ENCODE peak calls at places on chromosomes 11 and 22, in eight cellular contexts. B, X, Z, C, V, G, L and Y are unnamed samples. For H3K4me1 and H3K9me3, the result is how much of the 10 kb centered on the place peaks cover.

GRCh38 chr11:50164050-50164449 is 131.4 kb downstream of the OR4C45 start:
- DNase-seq in V (no peak), X (no peak), Z (no peak), G (no peak), C (no peak), L (no peak), B (peak), Y (no peak)

GRCh38 chr22:40407021-40407761 is 36.8 kb downstream of the SGSM3 start:
- DNase-seq in B (no peak), Z (peak), X (no peak), V (no peak), G (no peak), C (no peak), L (no peak), Y (no peak)

GRCh38 chr11:130916910-130917309 is 631 bp upstream of the SNX19 start:
- DNase-seq in B (no peak), C (no peak), L (no peak), V (no peak), G (no peak), Z (no peak), X (no peak), Y (no peak)

GRCh38 chr11:2929511-2929879 is 275 bp upstream of the PHLDA2 start:
- DNase-seq in C (peak), X (peak), L (no peak), G (peak), Z (peak), V (peak), B (peak), Y (no peak)

GRCh38 chr11:16015736-16016135 is 340.6 kb downstream of the SOX6 start:
- DNase-seq in L (no peak), V (no peak), B (no peak), C (no peak), G (no peak), Z (no peak), X (no peak), Y (no peak)

GRCh38 chr22:29476116-29476515 is 3.9 kb upstream of the NEFH start:
- DNase-seq in V (no peak), G (no peak), B (no peak), Z (no peak), X (no peak), C (no peak), L (no peak), Y (no peak)

GRCh38 chr11:121589946-121590537 is 137.3 kb upstream of the SORL1-AS1 start:
- DNase-seq in V (no peak), X (no peak), G (no peak), Z (no peak), L (no peak), B (no peak), C (no peak), Y (no peak)

GRCh38 chr11:111676878-111677585 is 74.8 kb downstream of the SIK2 start:
- DNase-seq in X (no peak), G (peak), C (no peak), L (no peak), Z (no peak), V (no peak), B (no peak), Y (no peak)

GRCh38 chr11:47589504-47590025 is 3.1 kb downstream of the FAM180B start:
- DNase-seq in B (peak), X (no peak), C (no peak), Z (no peak), L (no peak), V (peak), G (no peak), Y (no peak)

GRCh38 chr11:19954899-19955298 is 205.4 kb downstream of the DBX1 start:
- DNase-seq in G (no peak), B (no peak), Z (no peak), L (no peak), V (no peak), X (no peak), C (no peak), Y (no peak)

GRCh38 chr11:29006668-29007067 is 898.5 kb downstream of the METTL15 start:
- DNase-seq in V (no peak), X (no peak), C (no peak), G (no peak), B (no peak), Z (no peak), L (no peak), Y (no peak)

GRCh38 chr11:76653674-76654309 is 16.8 kb downstream of the LRRC32 start:
- DNase-seq in L (no peak), V (peak), X (no peak), B (peak), Z (no peak), C (no peak), G (no peak), Y (peak)

GRCh38 chr22:30453731-30454510 is 17.9 kb downstream of the SEC14L3 start:
- DNase-seq in L (no peak), V (no peak), X (no peak), Z (peak), G (no peak), C (no peak), B (no peak), Y (no peak)

GRCh38 chr11:75389276-75389605 is 10.1 kb upstream of the RPS3 start:
- DNase-seq in Z (no peak), X (no peak), L (no peak), G (no peak), C (no peak), B (no peak), V (peak), Y (no peak)

GRCh38 chr22:47540011-47540410 is 777.6 kb downstream of the TBC1D22A start:
- DNase-seq in C (no peak), X (no peak), V (no peak), Z (no peak), G (no peak), L (no peak), B (no peak), Y (no peak)

GRCh38 chr22:27537481-27537891 is 264.1 kb downstream of the MN1 start:
- DNase-seq in V (peak), X (no peak), Z (no peak), L (no peak), C (no peak), B (peak), G (no peak), Y (no peak)

GRCh38 chr11:134372961-134373360 is 39.1 kb downstream of the B3GAT1 start:
- DNase-seq in L (no peak), C (no peak), B (peak), X (no peak), V (peak), Z (no peak), G (no peak), Y (no peak)

GRCh38 chr11:113698515-113698914 is 7.6 kb downstream of the TMPRSS5 start:
- DNase-seq in B (no peak), C (no peak), L (no peak), X (no peak), G (no peak), Z (no peak), V (no peak), Y (no peak)

GRCh38 chr22:40175571-40176105 is 2.1 kb upstream of the TNRC6B start:
- DNase-seq in V (no peak), B (no peak), Z (no peak), G (no peak), L (no peak), C (no peak), X (no peak), Y (no peak)

GRCh38 chr22:36300396-36301212 is 47.7 kb downstream of the APOL1 start:
- DNase-seq in G (no peak), L (no peak), V (no peak), X (no peak), B (no peak), C (no peak), Z (no peak), Y (no peak)

GRCh38 chr11:81220166-81220895 is 1513.3 kb downstream of the FAM181B start:
- DNase-seq in V (no peak), Z (no peak), X (no peak), L (no peak), C (no peak), B (no peak), G (no peak), Y (no peak)

GRCh38 chr22:39242809-39243442 is 1.9 kb downstream of the PDGFB start:
- DNase-seq in C (no peak), V (no peak), Z (no peak), X (no peak), B (no peak), L (peak), G (peak), Y (no peak)

GRCh38 chr11:33557201-33557600 is 143.4 kb downstream of the C11orf91 start:
- DNase-seq in V (no peak), G (peak), Z (no peak), L (no peak), B (no peak), C (no peak), X (no peak), Y (peak)

GRCh38 chr22:39559456-39560105 is 11.0 kb upstream of the CACNA1I start:
- DNase-seq in L (no peak), Z (no peak), V (no peak), X (no peak), G (no peak), C (no peak), B (no peak), Y (peak)

GRCh38 chr11:108733479-108734116 is 68.7 kb downstream of the DDX10 start:
- DNase-seq in Z (no peak), V (no peak), C (no peak), X (no peak), B (no peak), G (peak), L (no peak), Y (no peak)

GRCh38 chr11:77879218-77879617 is 58.3 kb downstream of the AAMDC start:
- DNase-seq in V (peak), C (no peak), B (no peak), X (no peak), L (no peak), G (no peak), Z (no peak), Y (no peak)

GRCh38 chr11:60905047-60905446 is 1.3 kb downstream of the PRPF19 start:
- DNase-seq in C (no peak), X (no peak), V (no peak), L (no peak), B (no peak), G (no peak), Z (no peak), Y (peak)

GRCh38 chr11:7592706-7593105 is 78.9 kb downstream of the PPFIBP2 start:
- DNase-seq in Z (peak), G (peak), L (peak), B (no peak), C (no peak), V (no peak), X (no peak), Y (no peak)

GRCh38 chr11:133078591-133079179 is 453.6 kb downstream of the OPCML start:
- DNase-seq in Z (no peak), C (no peak), X (peak), L (no peak), B (no peak), G (peak), V (no peak), Y (no peak)

GRCh38 chr11:119417726-119418540 is 5.0 kb downstream of the THY1 start:
- DNase-seq in C (peak), L (no peak), X (no peak), Z (no peak), V (no peak), G (peak), B (no peak), Y (no peak)

GRCh38 chr11:75437966-75438659 is 5.1 kb upstream of the KLHL35 start:
- DNase-seq in V (no peak), C (no peak), L (no peak), B (no peak), Z (no peak), G (no peak), X (no peak), Y (no peak)

GRCh38 chr11:126318642-126319373 is 14.9 kb downstream of the DCPS start:
- DNase-seq in V (peak), B (no peak), C (no peak), G (peak), Z (peak), L (peak), X (no peak), Y (peak)

GRCh38 chr22:37681001-37681424 is 5.1 kb upstream of the NOL12 start:
- DNase-seq in B (no peak), X (no peak), L (no peak), Z (no peak), V (no peak), C (no peak), G (peak), Y (no peak)

GRCh38 chr11:66275396-66275795 is 2.6 kb upstream of the CNIH2 start:
- DNase-seq in V (no peak), X (no peak), G (no peak), L (no peak), B (peak), C (no peak), Z (no peak), Y (no peak)

GRCh38 chr11:123473941-123474668 is 44.0 kb downstream of the GRAMD1B start:
- DNase-seq in L (no peak), X (peak), Z (no peak), V (peak), B (no peak), G (peak), C (no peak), Y (peak)

DNA sequence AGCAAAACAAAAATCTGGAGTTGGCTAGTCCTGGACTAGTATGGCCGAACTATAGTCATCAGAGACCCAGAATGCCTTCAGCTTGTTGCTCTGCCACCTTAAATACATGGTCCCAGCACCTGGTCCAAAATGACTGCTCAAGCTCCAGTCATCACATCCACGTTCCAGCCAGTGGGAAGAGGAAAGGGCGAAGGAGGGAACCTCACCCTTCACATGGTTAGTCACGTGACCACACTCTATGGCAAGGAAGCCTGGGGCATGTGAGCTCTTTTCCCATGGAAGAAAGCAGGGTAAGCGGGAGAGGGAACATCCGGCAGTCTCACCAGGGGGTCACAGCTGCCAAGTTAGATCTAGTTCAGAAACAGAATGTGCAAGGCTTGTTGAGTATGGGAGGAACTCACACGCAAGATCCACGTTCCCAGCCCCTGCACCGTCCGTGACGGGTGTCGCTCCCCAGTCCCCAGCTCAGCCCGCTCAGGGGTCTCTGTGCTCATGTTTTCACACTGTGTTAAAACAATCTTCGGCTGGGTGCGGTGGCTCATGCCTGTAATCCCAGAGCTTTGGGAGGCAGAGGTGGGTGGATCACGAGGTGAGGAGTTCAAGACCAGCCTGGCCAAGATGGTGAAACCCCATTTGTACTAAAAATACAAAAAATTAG is 1.9 kb upstream of the ANO9 start:
- DNase-seq in G (no peak), X (no peak), C (no peak), Z (peak), L (no peak), V (no peak), B (peak), Y (no peak)
- H3K4me1 ChIP-seq in G (under half), X (under half), C (under half), Z (under half), L (under half), V (under half), B (under half), Y (under half)

DNA sequence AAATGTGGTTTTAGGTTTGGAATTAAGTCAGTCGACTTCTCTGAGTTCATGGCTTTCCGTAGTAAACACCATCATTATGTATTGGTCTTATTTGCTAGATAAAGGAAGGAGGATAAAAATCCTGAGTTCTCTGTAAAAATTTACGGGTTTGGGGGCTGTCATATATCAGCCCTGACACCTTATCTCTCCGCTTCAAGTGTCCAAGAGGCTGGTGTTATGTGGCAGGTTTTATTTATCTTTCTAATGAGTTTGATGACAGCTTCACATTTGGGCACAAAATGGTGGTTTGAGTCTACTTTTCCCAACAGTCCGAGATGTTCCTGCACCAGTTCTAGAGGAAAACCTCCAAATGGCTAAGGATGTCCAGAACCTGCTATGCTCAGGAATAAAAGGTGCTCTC is 67.3 kb upstream of the VSTM5 start:
- DNase-seq in Z (no peak), B (no peak), L (no peak), X (no peak), V (no peak), C (no peak), G (no peak), Y (no peak)
- H3K9me3 ChIP-seq in Z (under half), B (under half), L (under half), X (under half), V (under half), C (under half), G (under half), Y (under half)

GRCh38 chr22:23845661-23846469 is 7.1 kb upstream of the DERL3 start:
- DNase-seq in X (no peak), V (no peak), B (peak), C (no peak), Z (no peak), G (no peak), L (no peak), Y (no peak)

GRCh38 chr22:23847991-23848864 is 9.4 kb upstream of the DERL3 start:
- DNase-seq in C (no peak), B (peak), V (no peak), G (no peak), L (no peak), Z (no peak), X (no peak), Y (peak)

GRCh38 chr22:23850136-23850611 is 7.5 kb upstream of the SLC2A11 start:
- DNase-seq in X (no peak), G (no peak), B (peak), Z (no peak), C (no peak), V (no peak), L (no peak), Y (no peak)

GRCh38 chr22:23847310-23847920 is 8.6 kb upstream of the DERL3 start:
- DNase-seq in L (no peak), Z (no peak), B (peak), X (no peak), C (no peak), G (no peak), V (peak), Y (no peak)

DNA sequence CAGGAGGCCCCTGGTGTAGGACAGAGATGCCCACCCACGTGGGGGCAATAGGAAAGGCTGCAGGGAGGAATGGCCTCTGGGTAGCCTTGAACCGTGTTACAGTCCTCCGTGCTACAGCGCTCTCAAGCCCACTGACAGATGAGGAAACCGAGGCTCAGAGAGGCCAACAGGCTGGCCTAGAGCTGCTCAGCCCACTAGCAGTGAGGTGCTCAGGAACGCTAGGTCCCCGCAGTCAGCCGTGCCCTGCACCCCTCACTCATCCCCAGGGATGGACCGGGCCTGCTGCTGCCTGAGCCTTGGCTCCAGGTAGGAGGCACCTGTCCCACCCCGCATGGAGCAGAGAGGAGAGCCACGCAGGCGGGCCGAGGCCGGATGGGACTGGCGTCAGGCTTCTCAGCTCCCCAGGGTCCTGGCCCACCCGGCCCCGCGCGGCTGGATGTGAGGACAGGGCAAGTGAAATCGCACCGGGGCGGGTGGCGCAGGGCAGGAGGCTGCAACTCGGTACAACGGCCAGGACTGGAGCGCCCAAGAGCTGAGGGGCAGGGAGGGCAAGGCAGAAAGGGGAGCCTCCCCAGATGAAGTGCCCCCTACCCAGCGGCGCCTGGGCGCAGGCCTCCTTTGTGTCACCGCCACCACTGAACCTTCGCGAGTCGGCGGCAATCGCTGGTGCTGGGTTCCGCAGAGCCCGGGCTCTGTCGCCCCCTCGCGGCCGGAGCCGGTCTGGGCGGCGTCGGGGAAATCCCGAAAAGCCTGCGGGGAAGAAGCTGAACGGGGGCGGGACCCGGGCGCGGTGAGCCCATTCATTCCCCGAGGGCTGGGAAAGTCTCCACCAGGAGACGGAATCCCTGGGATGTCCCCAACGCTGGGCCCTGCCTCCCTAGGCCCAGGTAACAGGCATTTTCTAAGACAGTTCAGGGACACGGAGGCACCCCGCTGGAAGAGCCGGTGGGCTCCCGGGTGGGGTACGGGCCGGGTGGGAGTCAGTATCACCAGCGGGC is 8.4 kb upstream of the SLC2A11 start:
- DNase-seq in Z (peak), L (peak), C (peak), V (peak), X (peak), G (peak), B (peak), Y (peak)
- H3K4me1 ChIP-seq in Z (under half), L (under half), C (under half), V (under half), X (under half), G (under half), B (under half), Y (under half)

GRCh38 chr22:49462291-49462690 is 365.4 kb downstream of the BRD1 start:
- DNase-seq in G (no peak), X (no peak), V (no peak), Z (no peak), B (no peak), C (no peak), L (no peak), Y (no peak)
- H3K9me3 ChIP-seq in G (under half), X (under half), V (under half), Z (under half), B (under half), C (under half), L (under half), Y (under half)

GRCh38 chr11:64759131-64759721 is 548 bp downstream of the PYGM start:
- DNase-seq in G (no peak), Z (no peak), L (no peak), V (peak), X (no peak), B (peak), C (no peak), Y (no peak)

GRCh38 chr11:64760759-64761417 is 1.1 kb upstream of the PYGM start:
- DNase-seq in X (no peak), Z (no peak), L (no peak), B (peak), C (no peak), G (no peak), V (peak), Y (no peak)

GRCh38 chr11:64758330-64759079 is 1.3 kb downstream of the PYGM start:
- DNase-seq in X (no peak), L (no peak), G (no peak), Z (peak), C (no peak), B (peak), V (peak), Y (no peak)

GRCh38 chr11:64757549-64758329 is 2.0 kb downstream of the PYGM start:
- DNase-seq in X (no peak), G (no peak), L (peak), V (peak), Z (no peak), C (no peak), B (peak), Y (peak)

GRCh38 chr11:64759722-64760719 is at the start of gene PYGM:
- DNase-seq in C (peak), G (no peak), L (no peak), Z (no peak), V (peak), X (no peak), B (peak), Y (no peak)
- H3K4me1 ChIP-seq in C (under half), G (under half), L (under half), Z (under half), V (half or more), X (under half), B (under half), Y (under half)

GRCh38 chr11:1171223-1171984 is 13.7 kb downstream of the MUC5AC start:
- DNase-seq in C (no peak), L (no peak), B (peak), Z (no peak), G (no peak), V (no peak), X (no peak), Y (no peak)
- H3K9me3 ChIP-seq in C (under half), L (under half), B (under half), Z (under half), G (under half), V (under half), X (under half), Y (under half)